ENCODE peak calls at places on chromosomes 11 and 22, in five cellular contexts. Z, Q, P, Y and K are unnamed samples.
A peak's percentile ranks its signal among the peaks of the same experiment; 100 is the strongest.

GRCh38 chr22:23913306-23913660 is 19.1 kb downstream of the MIF start:
- DNase-seq in Y (no peak), Q (no peak), P (no peak), Z (no peak), K (no peak)

GRCh38 chr11:90229791-90230190 is 6.9 kb upstream of the CHORDC1 start:
- DNase-seq in Y (no peak), Z (no peak), Q (no peak), P (peak; percentile 36), K (no peak)

GRCh38 chr22:20141186-20142077 is 9.4 kb downstream of the CCDC188 start:
- DNase-seq in Z (no peak), Q (no peak), Y (no peak), P (peak; percentile 81), K (no peak)

GRCh38 chr11:65127473-65128181 is 5.5 kb downstream of the MRPL49 start:
- DNase-seq in Z (no peak), Q (no peak), P (no peak), Y (no peak), K (no peak)

GRCh38 chr22:48459859-48460823 is 1367.5 kb downstream of the BRD1 start:
- DNase-seq in Z (no peak), Y (peak; percentile 40), Q (no peak), P (no peak), K (no peak)

GRCh38 chr22:23784215-23784732 is 2.5 kb upstream of the SMARCB1 start:
- DNase-seq in Z (no peak), Q (no peak), P (peak; percentile 68), Y (no peak), K (no peak)

GRCh38 chr11:133579165-133580031 is 47.1 kb upstream of the OPCML start:
- DNase-seq in Y (no peak), P (no peak), Q (peak; percentile 55), Z (no peak), K (no peak)

GRCh38 chr11:44000731-44001130 is 47.0 kb upstream of the ACCSL start:
- DNase-seq in Q (no peak), P (no peak), Z (no peak), Y (no peak), K (no peak)

GRCh38 chr11:133718831-133719230 is 126.5 kb downstream of the SPATA19 start:
- DNase-seq in Y (no peak), P (no peak), Q (no peak), Z (no peak), K (no peak)

GRCh38 chr11:11010624-11011127 is 152.8 kb upstream of the ZBED5 start:
- DNase-seq in Y (no peak), Q (peak; percentile 70), Z (peak; percentile 24), P (peak; percentile 12), K (no peak)

GRCh38 chr11:27485930-27486773 is 13.6 kb upstream of the LGR4 start:
- DNase-seq in Y (no peak), Q (peak; percentile 56), P (peak; percentile 31), Z (peak; percentile 61), K (no peak)

GRCh38 chr11:3867209-3868071 is 12.0 kb downstream of the STIM1 start:
- DNase-seq in Y (no peak), P (no peak), Q (no peak), Z (peak; percentile 66), K (no peak)

GRCh38 chr22:26367402-26368245 is 61.4 kb upstream of the ASPHD2 start:
- DNase-seq in Y (no peak), Z (peak; percentile 54), P (peak; percentile 22), Q (peak; percentile 86), K (no peak)

GRCh38 chr11:9219572-9219971 is 45.6 kb downstream of the DENND5A start:
- DNase-seq in P (peak; percentile 94), Y (no peak), Z (peak; percentile 40), Q (no peak), K (no peak)

GRCh38 chr22:38153821-38154562 is 27.6 kb downstream of the PLA2G6 start:
- DNase-seq in P (no peak), Y (no peak), Z (no peak), Q (peak; percentile 74), K (no peak)

GRCh38 chr11:8586805-8587204 is 7.2 kb downstream of the STK33 start:
- DNase-seq in Q (no peak), Y (no peak), P (no peak), Z (no peak), K (no peak)

GRCh38 chr11:122632178-122632824 is 23.2 kb upstream of the UBASH3B start:
- DNase-seq in Y (no peak), Q (no peak), Z (no peak), P (no peak), K (no peak)

GRCh38 chr11:68214173-68215086 is 1.3 kb upstream of the KMT5B start:
- DNase-seq in Y (no peak), Z (peak; percentile 25), Q (peak; percentile 62), P (no peak), K (no peak)

GRCh38 chr11:46300270-46300669 is 22.8 kb downstream of the CREB3L1 start:
- DNase-seq in Y (no peak), P (no peak), Z (no peak), Q (no peak), K (no peak)

GRCh38 chr22:30841264-30841663 is 127.3 kb downstream of the MORC2 start:
- DNase-seq in P (no peak), Z (no peak), Q (no peak), Y (no peak), K (no peak)

GRCh38 chr22:45880091-45880651 is 96.8 kb downstream of the WNT7B start:
- DNase-seq in Y (peak; percentile 52), Q (no peak), Z (no peak), P (no peak), K (no peak)

GRCh38 chr11:12692238-12693074 is 18.2 kb downstream of the TEAD1 start:
- DNase-seq in Y (peak; percentile 79), Z (peak; percentile 98), P (peak; percentile 94), Q (peak; percentile 66), K (peak; percentile 82)

GRCh38 chr11:104531075-104531474 is 367.1 kb upstream of the PDGFD start:
- DNase-seq in Z (no peak), Q (peak; percentile 28), Y (no peak), P (no peak), K (no peak)

GRCh38 chr22:23121026-23121823 is 20.6 kb downstream of the RSPH14 start:
- DNase-seq in Z (no peak), Y (no peak), P (no peak), Q (no peak), K (no peak)

GRCh38 chr11:122229611-122230386 is 113.8 kb upstream of the BLID start:
- DNase-seq in Z (no peak), Q (peak; percentile 61), Y (no peak), P (peak; percentile 44), K (no peak)

GRCh38 chr22:39938509-39938908 is 21.7 kb upstream of the TMA7B start:
- DNase-seq in P (no peak), Z (no peak), Y (no peak), Q (no peak), K (no peak)

GRCh38 chr11:134950692-134951304 is 538.8 kb upstream of the B3GAT1 start:
- DNase-seq in Q (peak; percentile 26), Y (no peak), P (peak; percentile 72), Z (no peak), K (no peak)

GRCh38 chr11:16607675-16608644 is 130.5 kb upstream of the C11orf58 start:
- DNase-seq in Q (peak; percentile 90), P (peak; percentile 60), Y (no peak), Z (peak; percentile 76), K (peak; percentile 37)

GRCh38 chr11:128940603-128941002 is 2.1 kb downstream of the TP53AIP1 start:
- DNase-seq in Z (no peak), P (no peak), Y (no peak), Q (no peak), K (no peak)

GRCh38 chr22:19107730-19108074 is 14.5 kb downstream of the DGCR2 start:
- DNase-seq in Q (no peak), Z (no peak), Y (no peak), P (no peak), K (no peak)

GRCh38 chr11:83124631-83125424 is 32.1 kb upstream of the PCF11 start:
- DNase-seq in Y (no peak), Z (no peak), P (no peak), Q (no peak), K (no peak)

GRCh38 chr11:36288442-36289225 is 590 bp downstream of the COMMD9 start:
- DNase-seq in Z (peak; percentile 38), Q (no peak), P (no peak), Y (no peak), K (no peak)

GRCh38 chr11:19922689-19923035 is 210.0 kb downstream of the NAV2 start:
- DNase-seq in Y (no peak), Z (no peak), Q (no peak), P (no peak), K (no peak)
- H3K27ac ChIP-seq in Y (peak overlapping the region; percentile 82), Z (no peak overlapping the region), Q (no peak overlapping the region), P (no peak overlapping the region), K (no peak overlapping the region)

GRCh38 chr11:131423715-131424114 is 53.3 kb downstream of the NTM start:
- DNase-seq in Y (no peak), Z (no peak), P (peak; percentile 48), Q (no peak), K (no peak)
- H3K27ac ChIP-seq in Y (no peak overlapping the region), Z (no peak overlapping the region), P (no peak overlapping the region), Q (no peak overlapping the region), K (no peak overlapping the region)

DNA sequence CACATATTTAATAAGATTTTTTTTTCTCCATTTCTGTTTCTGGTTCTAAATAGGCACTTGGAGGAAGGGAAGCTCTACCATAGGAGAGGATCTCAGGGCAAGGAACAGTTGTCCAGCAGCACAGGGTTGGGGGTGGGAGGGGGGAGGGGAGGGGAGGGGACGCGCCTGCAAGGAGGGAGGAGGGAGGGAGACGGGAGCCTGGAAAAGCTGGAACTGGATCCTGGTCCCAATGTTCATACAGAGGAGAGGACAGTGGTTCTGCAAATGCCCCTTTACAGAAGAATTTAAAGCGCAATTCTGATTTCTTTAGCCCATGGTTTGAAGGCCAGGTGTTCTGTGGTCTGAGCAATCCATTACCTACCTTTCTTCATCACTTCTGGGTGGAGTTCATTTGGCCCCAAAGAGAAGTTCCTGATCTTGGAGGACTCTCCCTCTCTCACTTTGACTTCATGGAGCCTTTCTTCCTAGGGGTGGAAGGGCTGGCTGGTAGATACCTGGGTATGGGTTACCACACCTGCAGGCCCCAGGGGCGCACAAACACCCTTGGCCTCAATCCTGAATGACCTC is 348.9 kb upstream of the NCAM1 start:
- DNase-seq in P (no peak), Y (no peak), Z (no peak), Q (peak; percentile 65), K (no peak)
- H3K27ac ChIP-seq in P (peak overlapping the region; percentile 59), Y (peak overlapping the region; percentile 82), Z (no peak overlapping the region), Q (no peak overlapping the region), K (peak overlapping the region; percentile 24)

GRCh38 chr11:76801736-76802135 is 18.6 kb downstream of the TSKU start:
- DNase-seq in Z (no peak), Y (no peak), Q (no peak), P (no peak), K (no peak)
- H3K27ac ChIP-seq in Z (no peak overlapping the region), Y (no peak overlapping the region), Q (no peak overlapping the region), P (no peak overlapping the region), K (no peak overlapping the region)